ENCODE peak calls at places on chromosomes 2 and 18, in nine cellular contexts. One of them, this sample, is unnamed.

GRCh38 chr18:13235326-13235937 is 16.9 kb downstream of the LDLRAD4 start:
- DNase-seq in SJSA1: peak; percentile 16
- DNase-seq in HepG2: no peak
- DNase-seq in fibroblast of lung: no peak
- DNase-seq in tibial artery: peak; percentile 57
- DNase-seq in heart left ventricle: no peak
- DNase-seq in adrenal gland: peak; percentile 48
- DNase-seq in GM23338: no peak
- DNase-seq in foreskin fibroblast: no peak
- DNase-seq in this sample: no peak

GRCh38 chr18:72895548-72895947 is 27.8 kb upstream of the NETO1 start:
- DNase-seq in GM23338: no peak
- DNase-seq in fibroblast of lung: peak; percentile 7
- DNase-seq in adrenal gland: no peak
- DNase-seq in SJSA1: no peak
- DNase-seq in heart left ventricle: no peak
- DNase-seq in tibial artery: no peak
- DNase-seq in HepG2: no peak
- DNase-seq in foreskin fibroblast: no peak
- DNase-seq in this sample: no peak

GRCh38 chr2:126935774-126936173 is 37.1 kb downstream of the TEX51 start:
- DNase-seq in HepG2: no peak
- DNase-seq in fibroblast of lung: no peak
- DNase-seq in foreskin fibroblast: no peak
- DNase-seq in GM23338: no peak
- DNase-seq in heart left ventricle: no peak
- DNase-seq in adrenal gland: no peak
- DNase-seq in SJSA1: no peak
- DNase-seq in tibial artery: no peak
- DNase-seq in this sample: no peak

GRCh38 chr18:1047406-1047805 is 142.7 kb downstream of the ADCYAP1 start:
- DNase-seq in adrenal gland: no peak
- DNase-seq in heart left ventricle: no peak
- DNase-seq in tibial artery: no peak
- DNase-seq in GM23338: no peak
- DNase-seq in fibroblast of lung: peak; percentile 90
- DNase-seq in foreskin fibroblast: no peak
- DNase-seq in SJSA1: no peak
- DNase-seq in HepG2: no peak
- DNase-seq in this sample: peak; percentile 39

GRCh38 chr2:224645722-224646121 is 60.6 kb upstream of the CUL3 start:
- DNase-seq in adrenal gland: no peak
- DNase-seq in GM23338: peak; percentile 25
- DNase-seq in SJSA1: no peak
- DNase-seq in fibroblast of lung: no peak
- DNase-seq in HepG2: no peak
- DNase-seq in tibial artery: no peak
- DNase-seq in heart left ventricle: no peak
- DNase-seq in foreskin fibroblast: no peak
- DNase-seq in this sample: no peak

GRCh38 chr2:62657752-62658151 is 47.8 kb upstream of the EHBP1 start:
- DNase-seq in heart left ventricle: no peak
- DNase-seq in fibroblast of lung: no peak
- DNase-seq in tibial artery: no peak
- DNase-seq in foreskin fibroblast: no peak
- DNase-seq in adrenal gland: no peak
- DNase-seq in HepG2: no peak
- DNase-seq in SJSA1: no peak
- DNase-seq in GM23338: no peak
- DNase-seq in this sample: no peak

GRCh38 chr2:77813614-77814013 is 291.4 kb upstream of the LRRTM4 start:
- DNase-seq in fibroblast of lung: no peak
- DNase-seq in HepG2: no peak
- DNase-seq in heart left ventricle: no peak
- DNase-seq in SJSA1: no peak
- DNase-seq in tibial artery: no peak
- DNase-seq in GM23338: no peak
- DNase-seq in adrenal gland: no peak
- DNase-seq in foreskin fibroblast: no peak
- DNase-seq in this sample: no peak

GRCh38 chr18:7974200-7974874 is 407.2 kb downstream of the PTPRM start:
- DNase-seq in foreskin fibroblast: no peak
- DNase-seq in tibial artery: no peak
- DNase-seq in GM23338: no peak
- DNase-seq in heart left ventricle: no peak
- DNase-seq in fibroblast of lung: no peak
- DNase-seq in adrenal gland: no peak
- DNase-seq in HepG2: no peak
- DNase-seq in SJSA1: no peak
- DNase-seq in this sample: no peak

GRCh38 chr2:85913854-85914524 is 25.2 kb upstream of the ST3GAL5 start:
- DNase-seq in GM23338: no peak
- DNase-seq in tibial artery: no peak
- DNase-seq in SJSA1: no peak
- DNase-seq in HepG2: no peak
- DNase-seq in adrenal gland: no peak
- DNase-seq in heart left ventricle: no peak
- DNase-seq in fibroblast of lung: peak; percentile 50
- DNase-seq in foreskin fibroblast: peak; percentile 59
- DNase-seq in this sample: peak; percentile 90

GRCh38 chr2:218407717-218408116 is 8.0 kb downstream of the CTDSP1 start:
- DNase-seq in foreskin fibroblast: no peak
- DNase-seq in fibroblast of lung: no peak
- DNase-seq in heart left ventricle: no peak
- DNase-seq in SJSA1: no peak
- DNase-seq in adrenal gland: no peak
- DNase-seq in tibial artery: no peak
- DNase-seq in GM23338: no peak
- DNase-seq in HepG2: no peak
- DNase-seq in this sample: no peak

GRCh38 chr2:54669677-54670484 is 53.6 kb upstream of the EML6 start:
- DNase-seq in GM23338: no peak
- DNase-seq in tibial artery: no peak
- DNase-seq in heart left ventricle: no peak
- DNase-seq in adrenal gland: peak; percentile 81
- DNase-seq in foreskin fibroblast: peak; percentile 79
- DNase-seq in HepG2: peak; percentile 96
- DNase-seq in SJSA1: no peak
- DNase-seq in fibroblast of lung: peak; percentile 39
- DNase-seq in this sample: peak; percentile 65

GRCh38 chr18:75003764-75004690 is 204.9 kb downstream of the PTGR3 start:
- DNase-seq in SJSA1: no peak
- DNase-seq in GM23338: no peak
- DNase-seq in HepG2: no peak
- DNase-seq in tibial artery: no peak
- DNase-seq in adrenal gland: no peak
- DNase-seq in fibroblast of lung: no peak
- DNase-seq in heart left ventricle: no peak
- DNase-seq in foreskin fibroblast: no peak
- DNase-seq in this sample: no peak

GRCh38 chr2:68196120-68196716 is 38.5 kb downstream of the PNO1 start:
- DNase-seq in adrenal gland: no peak
- DNase-seq in HepG2: peak; percentile 16
- DNase-seq in fibroblast of lung: peak; percentile 39
- DNase-seq in GM23338: peak; percentile 55
- DNase-seq in SJSA1: no peak
- DNase-seq in heart left ventricle: no peak
- DNase-seq in foreskin fibroblast: no peak
- DNase-seq in tibial artery: no peak
- DNase-seq in this sample: no peak

GRCh38 chr2:42052702-42053481 is 5.1 kb downstream of the PKDCC start:
- DNase-seq in heart left ventricle: no peak
- DNase-seq in fibroblast of lung: peak; percentile 59
- DNase-seq in adrenal gland: peak; percentile 74
- DNase-seq in GM23338: no peak
- DNase-seq in tibial artery: peak; percentile 88
- DNase-seq in SJSA1: no peak
- DNase-seq in foreskin fibroblast: no peak
- DNase-seq in HepG2: no peak
- DNase-seq in this sample: no peak

GRCh38 chr18:61822879-61823278 is 69.9 kb downstream of the RNF152 start:
- DNase-seq in HepG2: no peak
- DNase-seq in GM23338: no peak
- DNase-seq in adrenal gland: no peak
- DNase-seq in foreskin fibroblast: no peak
- DNase-seq in SJSA1: no peak
- DNase-seq in tibial artery: no peak
- DNase-seq in heart left ventricle: no peak
- DNase-seq in fibroblast of lung: no peak
- DNase-seq in this sample: no peak

GRCh38 chr18:61823595-61823994 is 69.2 kb downstream of the RNF152 start:
- DNase-seq in adrenal gland: no peak
- DNase-seq in tibial artery: no peak
- DNase-seq in fibroblast of lung: no peak
- DNase-seq in heart left ventricle: no peak
- DNase-seq in HepG2: no peak
- DNase-seq in GM23338: no peak
- DNase-seq in SJSA1: no peak
- DNase-seq in foreskin fibroblast: no peak
- DNase-seq in this sample: no peak

GRCh38 chr18:61824733-61825363 is 68.0 kb downstream of the RNF152 start:
- DNase-seq in foreskin fibroblast: no peak
- DNase-seq in tibial artery: no peak
- DNase-seq in heart left ventricle: no peak
- DNase-seq in fibroblast of lung: peak; percentile 14
- DNase-seq in adrenal gland: no peak
- DNase-seq in HepG2: no peak
- DNase-seq in SJSA1: no peak
- DNase-seq in GM23338: no peak
- DNase-seq in this sample: no peak

GRCh38 chr18:61821748-61822147 is 71.1 kb downstream of the RNF152 start:
- DNase-seq in GM23338: no peak
- DNase-seq in heart left ventricle: no peak
- DNase-seq in SJSA1: no peak
- DNase-seq in HepG2: no peak
- DNase-seq in adrenal gland: no peak
- DNase-seq in foreskin fibroblast: no peak
- DNase-seq in fibroblast of lung: no peak
- DNase-seq in tibial artery: no peak
- DNase-seq in this sample: no peak

GRCh38 chr18:61825386-61825785 is 67.4 kb downstream of the RNF152 start:
- DNase-seq in tibial artery: no peak
- DNase-seq in foreskin fibroblast: peak; percentile 36
- DNase-seq in GM23338: no peak
- DNase-seq in heart left ventricle: no peak
- DNase-seq in fibroblast of lung: peak; percentile 66
- DNase-seq in SJSA1: no peak
- DNase-seq in adrenal gland: no peak
- DNase-seq in HepG2: no peak
- DNase-seq in this sample: peak; percentile 48
- H3K4me3 ChIP-seq in tibial artery: no peak overlapping the region
- H3K4me3 ChIP-seq in foreskin fibroblast: no peak overlapping the region
- H3K4me3 ChIP-seq in GM23338: no peak overlapping the region
- H3K4me3 ChIP-seq in heart left ventricle: no peak overlapping the region
- H3K4me3 ChIP-seq in fibroblast of lung: no peak overlapping the region
- H3K4me3 ChIP-seq in SJSA1: no peak overlapping the region
- H3K4me3 ChIP-seq in adrenal gland: no peak overlapping the region
- H3K4me3 ChIP-seq in HepG2: no peak overlapping the region
- H3K4me3 ChIP-seq in this sample: no peak overlapping the region

DNA sequence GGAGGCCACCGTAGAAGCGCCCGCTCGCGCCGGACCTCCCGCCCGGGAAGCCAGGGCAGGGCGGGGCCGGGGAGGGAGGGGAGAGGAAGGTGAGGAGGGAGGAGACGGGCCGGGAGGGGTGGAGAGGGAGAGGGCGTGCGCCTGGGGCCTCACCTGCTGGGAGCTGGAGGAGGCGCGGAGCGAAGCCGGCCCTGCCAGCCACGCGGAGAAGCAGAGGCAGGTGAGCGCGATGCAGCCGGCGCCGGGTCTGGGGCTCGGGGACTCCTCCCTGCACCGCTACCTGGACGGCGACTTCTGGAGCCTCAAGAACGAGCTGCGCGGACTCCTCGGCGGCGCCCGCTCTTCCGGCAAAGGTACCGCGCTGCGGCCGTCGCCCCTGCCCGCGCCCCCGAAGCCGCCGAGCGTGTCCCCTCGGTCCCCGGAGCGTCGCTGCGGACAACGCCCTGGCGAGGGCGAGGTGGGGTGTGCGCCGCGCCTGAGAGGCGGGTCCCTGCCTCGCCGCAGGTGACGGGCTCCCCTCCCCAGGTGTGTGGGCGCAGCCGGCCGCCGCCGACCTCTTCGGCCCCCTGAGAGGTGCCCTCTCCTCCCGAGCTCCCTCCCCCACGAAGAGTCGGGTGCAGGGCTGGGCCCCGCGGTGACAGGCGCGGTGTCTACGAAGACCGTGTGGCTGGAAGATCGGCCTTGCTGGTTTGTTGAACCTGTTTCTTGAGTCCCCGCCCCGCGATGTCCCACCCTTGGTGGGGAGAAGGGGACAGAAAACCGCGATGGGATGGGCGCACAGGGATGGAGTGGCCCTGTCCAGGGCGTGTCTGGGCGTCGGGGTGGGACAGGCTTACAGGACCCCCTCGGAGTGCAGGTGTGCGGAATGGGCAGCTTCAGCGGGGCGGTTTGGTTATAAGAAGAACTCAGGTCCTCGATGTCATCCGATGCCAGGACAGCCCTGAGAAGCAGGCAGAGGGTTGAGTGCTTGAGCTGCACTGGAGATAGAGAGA is at the start of gene ACOXL:
- DNase-seq in adrenal gland: no peak
- DNase-seq in tibial artery: no peak
- DNase-seq in foreskin fibroblast: no peak
- DNase-seq in SJSA1: no peak
- DNase-seq in HepG2: no peak
- DNase-seq in GM23338: peak; percentile 95
- DNase-seq in heart left ventricle: no peak
- DNase-seq in fibroblast of lung: no peak
- DNase-seq in this sample: no peak
- H3K4me3 ChIP-seq in adrenal gland: no peak within 1 kb of the TSS
- H3K4me3 ChIP-seq in tibial artery: peak within 1 kb of the TSS; percentile 35
- H3K4me3 ChIP-seq in foreskin fibroblast: no peak within 1 kb of the TSS
- H3K4me3 ChIP-seq in SJSA1: no peak within 1 kb of the TSS
- H3K4me3 ChIP-seq in HepG2: no peak within 1 kb of the TSS
- H3K4me3 ChIP-seq in GM23338: peak within 1 kb of the TSS; percentile 87
- H3K4me3 ChIP-seq in heart left ventricle: peak within 1 kb of the TSS; percentile 16
- H3K4me3 ChIP-seq in fibroblast of lung: no peak within 1 kb of the TSS
- H3K4me3 ChIP-seq in this sample: no peak within 1 kb of the TSS

DNA sequence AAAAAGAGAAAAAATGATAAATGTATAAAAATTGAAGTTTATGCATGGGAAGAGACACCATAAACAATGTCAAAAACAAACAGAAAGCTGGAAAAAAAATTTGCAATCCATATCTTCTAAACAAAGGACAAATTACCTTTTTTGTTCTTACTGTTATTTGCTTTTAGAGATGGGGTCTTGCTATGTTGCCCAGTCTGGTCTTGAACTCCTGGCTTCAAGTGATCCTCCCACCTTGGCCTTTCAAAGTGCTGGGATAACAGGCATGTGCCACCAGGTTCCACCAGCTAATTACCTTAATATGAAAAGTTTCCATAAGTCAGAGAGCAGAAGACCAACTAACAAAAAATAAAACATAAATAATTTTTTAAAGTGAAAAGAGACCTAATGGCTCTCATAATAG is 90.0 kb upstream of the SIX3 start:
- DNase-seq in adrenal gland: no peak
- DNase-seq in tibial artery: no peak
- DNase-seq in HepG2: no peak
- DNase-seq in heart left ventricle: no peak
- DNase-seq in fibroblast of lung: no peak
- DNase-seq in GM23338: no peak
- DNase-seq in foreskin fibroblast: no peak
- DNase-seq in SJSA1: no peak
- DNase-seq in this sample: no peak
- H3K4me3 ChIP-seq in adrenal gland: no peak overlapping the region
- H3K4me3 ChIP-seq in tibial artery: no peak overlapping the region
- H3K4me3 ChIP-seq in HepG2: no peak overlapping the region
- H3K4me3 ChIP-seq in heart left ventricle: no peak overlapping the region
- H3K4me3 ChIP-seq in fibroblast of lung: no peak overlapping the region
- H3K4me3 ChIP-seq in GM23338: no peak overlapping the region
- H3K4me3 ChIP-seq in foreskin fibroblast: no peak overlapping the region
- H3K4me3 ChIP-seq in SJSA1: no peak overlapping the region
- H3K4me3 ChIP-seq in this sample: no peak overlapping the region

GRCh38 chr2:3135676-3136075 is 241.9 kb downstream of the EIPR1 start:
- DNase-seq in foreskin fibroblast: no peak
- DNase-seq in adrenal gland: peak; percentile 13
- DNase-seq in SJSA1: no peak
- DNase-seq in tibial artery: no peak
- DNase-seq in heart left ventricle: no peak
- DNase-seq in GM23338: no peak
- DNase-seq in fibroblast of lung: no peak
- DNase-seq in HepG2: no peak
- DNase-seq in this sample: no peak
- H3K4me3 ChIP-seq in foreskin fibroblast: no peak overlapping the region
- H3K4me3 ChIP-seq in adrenal gland: no peak overlapping the region
- H3K4me3 ChIP-seq in SJSA1: no peak overlapping the region
- H3K4me3 ChIP-seq in tibial artery: no peak overlapping the region
- H3K4me3 ChIP-seq in heart left ventricle: no peak overlapping the region
- H3K4me3 ChIP-seq in GM23338: no peak overlapping the region
- H3K4me3 ChIP-seq in fibroblast of lung: no peak overlapping the region
- H3K4me3 ChIP-seq in HepG2: no peak overlapping the region
- H3K4me3 ChIP-seq in this sample: no peak overlapping the region